ENCODE peak calls at places on chromosomes 13 and 19, in five cellular contexts. K, Q, N, M and Y are unnamed samples.

GRCh38 chr13:73035660-73036059 is 23.1 kb upstream of the KLF5 start:
- DNase-seq in K (no peak), Q (no peak), N (no peak), M (no peak), Y (no peak)

GRCh38 chr19:4633140-4633967 is 6.0 kb upstream of the TNFAIP8L1 start:
- DNase-seq in K (peak; percentile 65), Q (peak; percentile 91), N (peak; percentile 71), M (no peak), Y (no peak)

GRCh38 chr13:77460195-77460594 is 75.3 kb upstream of the SCEL start:
- DNase-seq in K (no peak), Q (no peak), N (no peak), M (no peak), Y (no peak)

GRCh38 chr13:99352351-99353271 is 45.4 kb upstream of the GPR183 start:
- DNase-seq in K (no peak), Q (no peak), N (no peak), M (no peak), Y (no peak)

GRCh38 chr13:101869553-101869952 is 417.1 kb downstream of the ITGBL1 start:
- DNase-seq in K (no peak), Q (no peak), N (no peak), M (no peak), Y (no peak)

GRCh38 chr19:31378404-31378803 is 29.2 kb upstream of the TSHZ3 start:
- DNase-seq in K (no peak), Q (peak; percentile 41), N (peak; percentile 42), M (no peak), Y (no peak)

GRCh38 chr13:42925626-42926025 is 66.4 kb downstream of the EPSTI1 start:
- DNase-seq in K (no peak), Q (no peak), N (no peak), M (no peak), Y (no peak)

GRCh38 chr13:49419292-49419691 is 24.6 kb downstream of the CAB39L start:
- DNase-seq in K (no peak), Q (no peak), N (no peak), M (no peak), Y (no peak)

GRCh38 chr19:35843676-35844481 is 8.4 kb downstream of the NPHS1 start:
- DNase-seq in K (peak; percentile 74), Q (no peak), N (no peak), M (no peak), Y (no peak)

GRCh38 chr19:2527171-2527570 is 51.2 kb downstream of the GADD45B start:
- DNase-seq in K (no peak), Q (no peak), N (no peak), M (no peak), Y (no peak)

GRCh38 chr13:26227396-26227971 is 5.4 kb upstream of the RNF6 start:
- DNase-seq in K (no peak), Q (no peak), N (no peak), M (no peak), Y (no peak)

GRCh38 chr19:10583021-10583776 is 3.9 kb downstream of the AP1M2 start:
- DNase-seq in K (no peak), Q (peak; percentile 32), N (no peak), M (no peak), Y (no peak)

GRCh38 chr19:18942692-18943091 is 1.7 kb upstream of the HOMER3 start:
- DNase-seq in K (no peak), Q (no peak), N (no peak), M (no peak), Y (no peak)

GRCh38 chr19:13742756-13743155 is 21.6 kb upstream of the MRI1 start:
- DNase-seq in K (no peak), Q (peak; percentile 75), N (no peak), M (no peak), Y (no peak)

GRCh38 chr13:42168497-42168896 is 103.5 kb upstream of the AKAP11 start:
- DNase-seq in K (no peak), Q (no peak), N (no peak), M (no peak), Y (no peak)

GRCh38 chr13:75319244-75319643 is 162.7 kb downstream of the TBC1D4 start:
- DNase-seq in K (no peak), Q (peak; percentile 9), N (no peak), M (no peak), Y (no peak)